ENCODE peak calls at places on chromosome 3, in seven cellular contexts. T is B cell, G is neural crest cell, L is pancreas, B is stomach, M is osteocyte, J is transverse colon. W is an unnamed sample.
A peak's percentile ranks its signal among the peaks of the same experiment; 100 is the strongest.

GRCh38 chr3:112633757-112634156 is 7.2 kb downstream of the CCDC80 start:
- DNase-seq in J (no peak), T (no peak), M (no peak), L (no peak), B (no peak), G (no peak), W (no peak)

GRCh38 chr3:38000965-38001455 is 10.4 kb downstream of the VILL start:
- DNase-seq in J (no peak), M (no peak), L (peak; percentile 1), G (no peak), B (peak; percentile 24), T (no peak), W (no peak)

GRCh38 chr3:51585197-51585596 is 46.7 kb downstream of the RAD54L2 start:
- DNase-seq in M (no peak), T (no peak), J (no peak), L (no peak), B (no peak), G (no peak), W (no peak)

GRCh38 chr3:55549172-55549571 is 62.1 kb upstream of the WNT5A start:
- DNase-seq in T (no peak), L (no peak), J (no peak), G (no peak), M (no peak), B (no peak), W (no peak)

GRCh38 chr3:130671545-130671944 is 75.1 kb downstream of the PIK3R4 start:
- DNase-seq in J (no peak), L (no peak), G (no peak), T (no peak), M (no peak), B (no peak), W (no peak)

GRCh38 chr3:114827495-114827894 is 319.6 kb downstream of the ZBTB20 start:
- DNase-seq in L (no peak), J (no peak), B (no peak), T (peak; percentile 43), G (peak; percentile 5), M (no peak), W (no peak)

GRCh38 chr3:119313461-119313860 is 19.3 kb downstream of the ARHGAP31 start:
- DNase-seq in M (no peak), L (no peak), G (no peak), J (no peak), B (no peak), T (no peak), W (no peak)

GRCh38 chr3:37308247-37308646 is 133.9 kb upstream of the LRRFIP2 start:
- DNase-seq in J (no peak), B (no peak), G (no peak), M (no peak), L (no peak), T (peak; percentile 9), W (no peak)

GRCh38 chr3:24494616-24495333 is at the start of gene THRB:
- DNase-seq in T (peak; percentile 75), B (peak; percentile 74), M (peak; percentile 90), J (peak; percentile 77), L (peak; percentile 76), G (peak; percentile 58), W (peak; percentile 67)

GRCh38 chr3:63228677-63229076 is 49.4 kb upstream of the SYNPR start:
- DNase-seq in B (no peak), G (peak; percentile 13), L (peak; percentile 22), J (no peak), M (no peak), T (peak; percentile 0), W (no peak)

GRCh38 chr3:189773056-189773455 is 141.9 kb downstream of the TP63 start:
- DNase-seq in L (no peak), M (no peak), T (no peak), J (no peak), B (no peak), G (no peak), W (no peak)

GRCh38 chr3:169170456-169170855 is 493.1 kb downstream of the MECOM start:
- DNase-seq in J (no peak), G (no peak), T (no peak), B (no peak), L (no peak), M (no peak), W (no peak)

GRCh38 chr3:54046677-54047214 is 75.6 kb upstream of the CACNA2D3 start:
- DNase-seq in J (no peak), G (no peak), M (no peak), L (peak; percentile 12), B (peak; percentile 71), T (no peak), W (no peak)

GRCh38 chr3:72595376-72595775 is 252.9 kb downstream of the SHQ1 start:
- DNase-seq in L (no peak), M (no peak), J (no peak), T (no peak), G (no peak), B (no peak), W (no peak)

GRCh38 chr3:117622130-117622841 is 912.7 kb downstream of the TUSC7 start:
- DNase-seq in J (no peak), T (no peak), G (no peak), L (no peak), B (no peak), M (no peak), W (no peak)

GRCh38 chr3:127448671-127449070 is 141.9 kb downstream of the TPRA1 start:
- DNase-seq in L (no peak), G (no peak), B (peak; percentile 23), J (no peak), M (peak; percentile 63), T (no peak), W (no peak)

GRCh38 chr3:182979719-182980191 is 583 bp downstream of the DCUN1D1 start:
- DNase-seq in M (no peak), L (peak; percentile 23), J (peak; percentile 35), G (peak; percentile 26), B (no peak), T (peak; percentile 55), W (no peak)

GRCh38 chr3:24365168-24365567 is 129.5 kb downstream of the THRB start:
- DNase-seq in T (no peak), B (peak; percentile 72), J (peak; percentile 63), G (no peak), L (peak; percentile 76), M (no peak), W (no peak)

GRCh38 chr3:149291178-149291577 is 42.3 kb downstream of the TM4SF18 start:
- DNase-seq in G (no peak), L (no peak), B (no peak), T (peak; percentile 21), J (no peak), M (no peak), W (no peak)

GRCh38 chr3:184135149-184135910 is at the start of gene EIF2B5:
- DNase-seq in M (peak; percentile 93), T (peak; percentile 89), J (peak; percentile 94), G (peak; percentile 95), L (peak; percentile 86), B (peak; percentile 91), W (peak; percentile 76)
- TF ChIP-seq CTCF in M (peak; percentile 58), T (peak; percentile 29), J (peak; percentile 9), G (peak; percentile 53), L (no peak), B (no peak), W (peak; percentile 40)

GRCh38 chr3:125149462-125149861 is 63.1 kb downstream of the SLC12A8 start:
- DNase-seq in L (no peak), T (no peak), M (no peak), J (no peak), G (no peak), B (no peak), W (no peak)
- TF ChIP-seq CTCF in L (no peak), T (no peak), M (no peak), J (no peak), G (no peak), B (no peak), W (no peak)

DNA sequence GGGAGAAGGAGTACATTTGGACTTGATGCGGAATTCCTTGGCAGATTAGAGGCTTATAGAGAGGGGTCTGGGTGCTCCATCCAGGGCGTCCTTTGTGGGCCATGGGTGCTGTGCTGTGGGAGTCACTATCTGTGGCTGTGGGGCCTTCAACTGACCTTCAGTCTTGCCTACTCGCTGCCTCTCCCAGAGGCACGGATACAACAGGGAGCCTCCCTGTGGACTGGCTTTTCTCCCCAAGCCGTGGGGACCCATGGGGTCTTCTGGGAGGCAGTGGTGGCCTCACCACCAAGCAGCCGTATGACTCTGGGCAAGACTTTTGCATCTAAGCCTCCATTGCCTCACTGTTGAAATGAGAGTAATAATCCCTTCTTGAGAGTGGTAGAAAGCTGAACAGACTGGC is 83.9 kb downstream of the PDCD6IP start:
- DNase-seq in L (no peak), B (no peak), J (no peak), G (no peak), M (no peak), T (no peak), W (no peak)
- TF ChIP-seq CTCF in L (no peak), B (no peak), J (no peak), G (no peak), M (no peak), T (no peak), W (no peak)

DNA sequence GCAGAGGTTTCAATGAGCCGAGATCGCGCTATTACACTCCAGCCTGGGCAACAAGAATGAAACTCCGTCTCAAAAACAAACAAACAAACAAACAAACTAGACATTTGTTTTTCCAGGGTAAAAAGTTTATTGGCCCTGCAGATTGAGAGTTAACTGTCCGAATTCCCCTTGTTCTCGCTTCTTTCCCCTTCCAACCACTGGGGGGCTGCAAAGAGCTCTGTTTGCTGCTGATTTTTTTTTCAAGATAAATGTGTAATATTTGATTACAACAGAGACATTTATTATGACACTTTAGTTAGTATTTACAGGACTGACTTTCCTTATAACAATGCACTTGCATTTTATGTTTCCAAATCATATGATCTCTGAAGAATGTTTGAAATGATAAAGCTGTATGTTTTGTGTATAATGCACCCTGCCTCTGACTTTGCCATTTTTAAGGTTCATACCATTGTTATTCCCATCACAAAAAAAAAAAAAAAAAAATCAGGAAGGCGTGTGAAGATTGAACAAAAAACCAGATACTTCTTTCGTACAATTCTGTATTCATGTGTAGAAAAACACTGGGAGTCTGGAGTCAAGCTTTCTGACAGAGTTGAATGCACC is 2.8 kb downstream of the CLSTN2 start:
- DNase-seq in T (no peak), B (peak; percentile 36), G (peak; percentile 43), M (peak; percentile 83), L (peak; percentile 28), J (no peak), W (peak; percentile 36)
- TF ChIP-seq CTCF in T (peak; percentile 47), B (peak; percentile 25), G (peak; percentile 85), M (peak; percentile 87), L (peak; percentile 62), J (peak; percentile 58), W (peak; percentile 78)